ENCODE peak calls at places on chromosomes 4 and X, in seven cellular contexts. Q, B, W, H, V, G and R are unnamed samples.

GRCh38 chr4:71231073-71231752 is 107.6 kb upstream of the SLC4A4 start:
- DNase-seq in Q (peak), B (no peak), W (no peak), H (peak), V (peak), G (no peak), R (no peak)

GRCh38 chrX:138930546-138930945 is 219.0 kb upstream of the FGF13 start:
- DNase-seq in Q (no peak), B (no peak), W (no peak), H (no peak), V (no peak), G (no peak), R (no peak)

GRCh38 chr4:185424905-185425599 is 712 bp downstream of the UFSP2 start:
- DNase-seq in Q (no peak), B (no peak), W (no peak), H (no peak), V (no peak), G (no peak), R (no peak)

GRCh38 chrX:56986138-56986537 is 9.2 kb downstream of the SPIN3 start:
- DNase-seq in Q (no peak), B (no peak), W (no peak), H (no peak), V (no peak), G (no peak), R (no peak)

GRCh38 chr4:129014566-129015509 is 78.5 kb downstream of the SCLT1 start:
- DNase-seq in Q (no peak), B (no peak), W (no peak), H (no peak), V (no peak), G (no peak), R (no peak)

GRCh38 chr4:7285244-7286122 is 93.1 kb downstream of the SORCS2 start:
- DNase-seq in Q (no peak), B (no peak), W (no peak), H (no peak), V (no peak), G (no peak), R (no peak)

GRCh38 chr4:181261279-181261678 is 981.9 kb upstream of the TENM3 start:
- DNase-seq in Q (no peak), B (no peak), W (no peak), H (no peak), V (no peak), G (peak), R (no peak)

GRCh38 chr4:176575141-176575731 is 217.5 kb downstream of the VEGFC start:
- DNase-seq in Q (no peak), B (no peak), W (no peak), H (no peak), V (no peak), G (no peak), R (no peak)

GRCh38 chr4:172691552-172691951 is 477.1 kb upstream of the GALNT7 start:
- DNase-seq in Q (no peak), B (no peak), W (no peak), H (no peak), V (no peak), G (no peak), R (no peak)

GRCh38 chr4:36676139-36677050 is 395.0 kb downstream of the DTHD1 start:
- DNase-seq in Q (no peak), B (no peak), W (no peak), H (peak), V (no peak), G (no peak), R (no peak)

GRCh38 chr4:99945718-99946345 is 586 bp downstream of the DNAJB14 start:
- DNase-seq in Q (no peak), B (no peak), W (no peak), H (no peak), V (peak), G (no peak), R (no peak)

GRCh38 chr4:7423391-7423790 is 11.3 kb downstream of the PSAPL1 start:
- DNase-seq in Q (no peak), B (no peak), W (no peak), H (no peak), V (no peak), G (no peak), R (no peak)

GRCh38 chr4:55553442-55553841 is 6.7 kb upstream of the CLOCK start:
- DNase-seq in Q (peak), B (no peak), W (peak), H (peak), V (no peak), G (no peak), R (no peak)

GRCh38 chr4:3825530-3825929 is 59.3 kb downstream of the ADRA2C start:
- DNase-seq in Q (no peak), B (no peak), W (no peak), H (no peak), V (peak), G (no peak), R (no peak)

GRCh38 chrX:136220535-136220934 is 30.7 kb downstream of the MAP7D3 start:
- DNase-seq in Q (no peak), B (no peak), W (no peak), H (no peak), V (no peak), G (no peak), R (no peak)

GRCh38 chr4:96315815-96316214 is 475.9 kb downstream of the PDHA2 start:
- DNase-seq in Q (no peak), B (no peak), W (no peak), H (peak), V (no peak), G (no peak), R (no peak)

GRCh38 chrX:154529206-154529612 is 13.2 kb upstream of the FAM3A start:
- DNase-seq in Q (no peak), B (no peak), W (no peak), H (no peak), V (no peak), G (no peak), R (no peak)

GRCh38 chr4:140038031-140038533 is 115.9 kb downstream of the MAML3 start:
- DNase-seq in Q (no peak), B (no peak), W (no peak), H (no peak), V (no peak), G (no peak), R (no peak)

GRCh38 chrX:94834226-94834625 is 1160.2 kb downstream of the FAM133A start:
- DNase-seq in Q (no peak), B (no peak), W (no peak), H (no peak), V (no peak), G (no peak), R (no peak)

GRCh38 chr4:128573781-128574508 is 235.6 kb upstream of the JADE1 start:
- DNase-seq in Q (no peak), B (no peak), W (no peak), H (no peak), V (no peak), G (no peak), R (no peak)

GRCh38 chr4:54954656-54955388 is 170.6 kb downstream of the KDR start:
- DNase-seq in Q (no peak), B (no peak), W (no peak), H (no peak), V (peak), G (no peak), R (no peak)

GRCh38 chrX:41875142-41875541 is 48.2 kb downstream of the CASK start:
- DNase-seq in Q (no peak), B (no peak), W (no peak), H (no peak), V (no peak), G (no peak), R (no peak)

GRCh38 chrX:150903110-150903508 is 4.6 kb upstream of the CD99L2 start:
- DNase-seq in Q (no peak), B (no peak), W (no peak), H (no peak), V (no peak), G (no peak), R (no peak)